ENCODE peak calls at places on chromosomes 12 and 14, in four cellular contexts. E is A549, N is IMR-90, H is HepG2. C is an unnamed sample.

GRCh38 chr12:49548481-49548821 is 9.6 kb downstream of the KCNH3 start:
- DNase-seq in N (no peak), E (no peak), H (no peak), C (no peak)

GRCh38 chr12:58420496-58420895 is 479.1 kb downstream of the ATP23 start:
- DNase-seq in E (no peak), N (no peak), H (no peak), C (no peak)

GRCh38 chr14:54570651-54571415 is 3.9 kb downstream of the SAMD4A start:
- DNase-seq in N (peak), E (peak), H (no peak), C (no peak)

GRCh38 chr14:32254952-32255679 is 52.0 kb upstream of the RNU6-8 start:
- DNase-seq in E (peak), H (peak), N (peak), C (peak)

GRCh38 chr12:26867084-26867483 is 34.1 kb upstream of the ITPR2 start:
- DNase-seq in N (no peak), H (no peak), E (no peak), C (no peak)

GRCh38 chr14:61252354-61253063 is 28.6 kb downstream of the TMEM30B start:
- DNase-seq in E (peak), N (peak), H (peak), C (peak)

GRCh38 chr12:42130670-42131402 is 13.8 kb downstream of the GXYLT1 start:
- DNase-seq in N (peak), E (no peak), H (no peak), C (no peak)

GRCh38 chr14:64671591-64671990 is 32.6 kb upstream of the PLEKHG3 start:
- DNase-seq in E (peak), N (peak), H (peak), C (peak)

GRCh38 chr12:34022079-34022830 is at the start of gene ALG10:
- DNase-seq in N (peak), E (peak), H (peak), C (peak)

GRCh38 chr14:64723691-64724577 is 19.7 kb downstream of the PLEKHG3 start:
- DNase-seq in N (no peak), E (no peak), H (no peak), C (no peak)

GRCh38 chr14:34420547-34421150 is 41.4 kb downstream of the SPTSSA start:
- DNase-seq in H (no peak), E (no peak), N (no peak), C (no peak)

GRCh38 chr14:23640524-23641141 is 4.5 kb downstream of the DHRS2 start:
- DNase-seq in E (no peak), N (peak), H (peak), C (no peak)

GRCh38 chr14:29858299-29858698 is 69.3 kb downstream of the PRKD1 start:
- DNase-seq in E (no peak), H (no peak), N (no peak), C (no peak)

GRCh38 chr12:34396861-34397590 is 374.7 kb downstream of the ALG10 start:
- DNase-seq in E (no peak), H (no peak), N (no peak), C (peak)

GRCh38 chr12:93857917-93858513 is 180.8 kb downstream of the CRADD start:
- DNase-seq in E (no peak), N (no peak), H (no peak), C (no peak)

GRCh38 chr12:49505672-49506071 is 33.2 kb upstream of the KCNH3 start:
- DNase-seq in H (no peak), N (peak), E (no peak), C (no peak)

GRCh38 chr12:122225683-122226365 is at the start of gene DIABLO:
- DNase-seq in N (peak), H (peak), E (peak), C (peak)

GRCh38 chr14:67941456-67942018 is 122.0 kb downstream of the RAD51B start:
- DNase-seq in E (peak), N (peak), H (peak), C (no peak)

GRCh38 chr14:41606249-41607118 is at the start of gene LRFN5:
- DNase-seq in E (no peak), N (peak), H (no peak), C (no peak)

GRCh38 chr12:27807063-27807703 is 27.1 kb upstream of the MANSC4 start:
- DNase-seq in N (no peak), H (no peak), E (no peak), C (no peak)

GRCh38 chr14:89485264-89485663 is 68.2 kb upstream of the FOXN3 start:
- DNase-seq in N (no peak), H (no peak), E (no peak), C (no peak)
- TF ChIP-seq MAZ in N (no peak), H (no peak), E (no peak), C (no peak)

GRCh38 chr12:106801167-106801708 is 26.8 kb downstream of the RIC8B start:
- DNase-seq in E (no peak), H (no peak), N (no peak), C (no peak)

GRCh38 chr12:106801830-106802561 is 27.5 kb downstream of the RIC8B start:
- DNase-seq in N (no peak), H (no peak), E (no peak), C (no peak)

DNA sequence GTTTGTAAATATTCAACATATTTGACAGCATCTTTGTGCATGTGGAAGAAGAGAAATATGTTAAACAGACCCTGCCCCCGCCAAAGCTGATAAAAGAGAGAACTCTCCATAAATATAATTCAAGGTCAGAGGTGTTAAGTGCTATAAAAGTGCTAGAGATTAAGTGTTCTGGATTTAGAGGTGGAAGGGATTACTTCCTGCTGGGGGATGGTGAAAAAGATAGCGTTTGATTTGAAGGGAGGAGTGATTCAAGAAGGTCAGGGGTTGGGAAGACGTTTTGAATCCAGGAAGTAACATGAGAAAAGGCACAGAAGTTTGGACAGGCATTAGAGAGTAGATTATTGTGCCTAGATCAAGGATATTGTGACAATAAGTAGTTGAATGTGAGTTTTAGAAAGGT is 30.2 kb downstream of the RIC8B start:
- DNase-seq in H (no peak), E (no peak), N (no peak), C (no peak)
- TF ChIP-seq MAZ in H (no peak), E (no peak), N (no peak), C (no peak)

GRCh38 chr14:89237923-89238529 is 179.0 kb downstream of the FOXN3 start:
- DNase-seq in E (peak), N (peak), H (no peak), C (no peak)
- TF ChIP-seq MAZ in E (no peak), N (no peak), H (no peak), C (no peak)

DNA sequence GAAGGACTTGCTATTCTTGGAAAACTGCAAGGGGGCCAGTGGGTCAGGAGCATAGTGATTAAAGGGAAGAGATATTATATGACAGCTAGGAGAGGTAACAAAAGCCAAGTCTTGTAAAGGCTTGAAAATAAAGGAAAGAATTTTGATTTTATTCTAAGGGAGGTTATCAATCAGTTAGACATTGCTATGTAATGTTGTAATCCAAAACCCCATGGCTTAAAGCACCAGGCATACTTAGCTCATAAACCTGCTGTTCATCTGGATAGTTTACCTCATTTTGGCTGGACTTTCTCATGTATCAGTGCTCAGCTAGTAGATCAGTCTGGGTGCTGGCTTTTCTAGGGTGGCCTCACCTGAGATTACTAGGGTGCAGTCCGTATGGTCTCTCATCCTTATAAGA is 680.9 kb upstream of the LMO3 start:
- DNase-seq in E (no peak), N (no peak), H (no peak), C (no peak)
- TF ChIP-seq MAZ in E (no peak), N (no peak), H (no peak), C (no peak)

DNA sequence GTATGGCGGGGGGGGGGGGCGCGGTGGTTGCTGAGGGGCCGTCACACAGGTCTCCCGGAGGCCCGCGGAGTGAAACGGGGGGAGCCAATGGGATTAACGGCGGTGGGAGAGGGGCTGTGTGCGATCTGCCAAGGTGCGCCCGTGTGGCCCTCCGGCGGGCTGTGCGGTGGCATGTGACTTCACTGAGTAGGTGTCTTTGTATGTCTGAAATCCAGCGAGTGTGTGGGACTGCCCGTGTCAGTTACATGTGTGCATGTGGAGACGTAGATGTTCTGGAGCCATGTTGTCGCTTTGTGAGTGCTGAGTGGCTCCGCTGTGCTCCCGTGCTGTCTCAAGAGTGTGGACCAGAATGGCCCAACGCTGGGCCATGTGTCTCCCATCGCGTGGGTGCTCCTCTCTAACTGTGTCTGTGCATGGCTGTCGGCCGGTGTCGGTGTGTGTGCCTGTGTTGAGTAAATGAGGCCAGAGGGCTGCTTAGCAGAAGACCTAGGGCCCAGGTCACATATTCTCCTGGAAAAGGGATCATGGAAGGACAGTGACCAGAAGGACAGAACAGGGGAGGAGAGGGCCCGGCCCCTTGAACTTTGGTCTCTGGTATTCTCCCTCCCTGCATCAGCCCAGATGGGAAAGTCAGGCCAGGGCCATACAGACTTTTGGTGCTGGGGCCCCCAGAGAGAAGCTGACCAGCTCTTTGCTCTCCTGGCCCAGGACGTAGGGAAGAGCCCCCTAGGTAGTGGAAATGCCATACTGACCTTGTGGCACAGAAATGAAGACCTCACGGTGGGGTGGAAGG is 1.6 kb downstream of the PTMS start:
- DNase-seq in E (no peak), H (peak), N (peak), C (no peak)
- TF ChIP-seq MAZ in E (no peak), H (peak), N (no peak), C (no peak)

GRCh38 chr12:1277905-1278304 is 286.9 kb downstream of the ERC1 start:
- DNase-seq in H (peak), E (no peak), N (no peak), C (no peak)
- TF ChIP-seq MAZ in H (no peak), E (no peak), N (no peak), C (no peak)

GRCh38 chr12:56362130-56363059 is at the start of gene APOF:
- DNase-seq in N (no peak), H (peak), E (no peak), C (no peak)

GRCh38 chr12:56361487-56362129 is 1.0 kb downstream of the APOF start:
- DNase-seq in H (no peak), E (no peak), N (no peak), C (no peak)

GRCh38 chr12:56359851-56360767 is at the start of gene STAT2:
- DNase-seq in H (peak), E (peak), N (peak), C (peak)

DNA sequence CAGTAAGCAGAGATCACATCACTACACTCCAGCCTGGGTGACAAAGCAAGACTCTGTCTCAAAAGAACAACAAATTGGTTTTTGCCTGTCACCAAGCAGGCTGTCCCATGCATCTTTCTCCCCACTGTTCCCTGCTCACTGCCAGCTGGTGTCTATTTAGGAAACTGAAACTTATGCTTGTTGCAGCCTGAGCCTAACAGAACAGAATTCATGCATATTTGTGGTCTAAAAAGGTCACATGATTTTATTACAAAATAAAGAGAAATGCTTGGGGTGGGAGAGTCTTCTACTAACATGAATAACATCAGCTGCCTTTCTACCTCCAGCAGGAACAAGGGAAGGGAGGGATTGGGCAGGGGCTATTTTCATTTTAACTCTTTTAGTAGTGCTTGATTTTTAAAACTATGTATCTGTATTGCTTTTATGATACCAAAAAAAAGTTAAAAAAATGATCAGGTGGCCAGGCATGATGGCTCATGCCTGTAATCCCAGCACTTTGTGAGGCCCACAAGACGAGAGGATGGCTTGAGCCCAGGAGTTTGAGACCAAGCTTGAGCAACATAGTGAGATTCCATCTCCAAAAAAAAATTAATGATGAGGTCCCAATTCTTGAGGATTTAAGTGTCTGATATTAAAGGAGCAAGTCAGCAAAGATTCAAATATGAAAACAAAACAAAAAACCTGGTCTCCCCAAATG is 923 bp downstream of the STAT2 start:
- DNase-seq in N (peak), H (no peak), E (no peak), C (peak)
- TF ChIP-seq MAZ in N (no peak), H (no peak), E (no peak), C (no peak)

DNA sequence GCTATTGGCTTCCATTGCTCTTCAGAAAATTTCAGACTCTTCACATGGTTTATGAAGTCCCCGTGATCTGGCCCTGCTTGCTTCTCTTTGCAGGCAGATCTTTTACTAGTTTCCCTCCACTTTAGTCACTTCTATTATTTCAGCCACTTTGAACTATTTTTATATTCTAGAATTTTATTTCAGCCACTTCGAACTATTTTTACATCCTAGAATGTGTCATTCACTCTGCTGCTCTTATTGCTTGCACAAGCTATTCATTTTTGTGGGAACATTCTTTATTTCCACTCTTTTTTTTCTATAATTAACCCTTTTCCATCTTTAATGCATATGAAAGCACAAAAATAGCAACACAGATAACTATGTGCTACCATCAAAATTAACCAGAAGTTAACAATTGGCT is 24.5 kb downstream of the TSHR start:
- DNase-seq in N (no peak), H (no peak), E (no peak), C (no peak)
- TF ChIP-seq MAZ in N (no peak), H (no peak), E (no peak), C (no peak)

GRCh38 chr14:52879958-52880357 is 70.9 kb downstream of the FERMT2 start:
- DNase-seq in E (no peak), H (no peak), N (peak), C (no peak)
- TF ChIP-seq MAZ in E (no peak), H (no peak), N (no peak), C (no peak)